ENCODE peak calls at places on chromosomes 4 and X, in nine cellular contexts. One of them, this sample, is unnamed.

GRCh38 chrX:17023670-17024069 is 77.2 kb downstream of the REPS2 start:
- DNase-seq in posterior cingulate gyrus: no peak
- DNase-seq in NCI-H2171 treated with DMSO at 0.1 percent for 48 hours: no peak
- DNase-seq in hepatic stellate cell: no peak
- DNase-seq in posterior vena cava: no peak
- DNase-seq in tibial artery: no peak
- DNase-seq in AML-193: no peak
- DNase-seq in kidney tubule cell: no peak
- DNase-seq in ELR: no peak
- DNase-seq in this sample: no peak

GRCh38 chr4:185738038-185738552 is 73.9 kb downstream of the SORBS2 start:
- DNase-seq in posterior cingulate gyrus: no peak
- DNase-seq in NCI-H2171 treated with DMSO at 0.1 percent for 48 hours: no peak
- DNase-seq in hepatic stellate cell: peak; percentile 63
- DNase-seq in posterior vena cava: no peak
- DNase-seq in tibial artery: no peak
- DNase-seq in AML-193: peak; percentile 6
- DNase-seq in kidney tubule cell: no peak
- DNase-seq in ELR: no peak
- DNase-seq in this sample: no peak

GRCh38 chrX:12411831-12412230 is 273.6 kb downstream of the FRMPD4 start:
- DNase-seq in posterior cingulate gyrus: no peak
- DNase-seq in NCI-H2171 treated with DMSO at 0.1 percent for 48 hours: no peak
- DNase-seq in hepatic stellate cell: no peak
- DNase-seq in posterior vena cava: no peak
- DNase-seq in tibial artery: no peak
- DNase-seq in AML-193: no peak
- DNase-seq in kidney tubule cell: no peak
- DNase-seq in ELR: peak; percentile 56
- DNase-seq in this sample: no peak

GRCh38 chr4:83217721-83218522 is 66.7 kb downstream of the COQ2 start:
- DNase-seq in posterior cingulate gyrus: no peak
- DNase-seq in NCI-H2171 treated with DMSO at 0.1 percent for 48 hours: no peak
- DNase-seq in hepatic stellate cell: no peak
- DNase-seq in posterior vena cava: no peak
- DNase-seq in tibial artery: no peak
- DNase-seq in AML-193: peak; percentile 74
- DNase-seq in kidney tubule cell: peak; percentile 20
- DNase-seq in ELR: peak; percentile 6
- DNase-seq in this sample: no peak

GRCh38 chrX:153226344-153227190 is 47.5 kb downstream of the MAGEA1 start:
- DNase-seq in posterior cingulate gyrus: no peak
- DNase-seq in NCI-H2171 treated with DMSO at 0.1 percent for 48 hours: no peak
- DNase-seq in hepatic stellate cell: no peak
- DNase-seq in posterior vena cava: no peak
- DNase-seq in tibial artery: peak; percentile 19
- DNase-seq in AML-193: no peak
- DNase-seq in kidney tubule cell: peak; percentile 73
- DNase-seq in ELR: peak; percentile 80
- DNase-seq in this sample: peak; percentile 27

GRCh38 chr4:166128452-166128851 is 255.4 kb downstream of the TLL1 start:
- DNase-seq in posterior cingulate gyrus: no peak
- DNase-seq in NCI-H2171 treated with DMSO at 0.1 percent for 48 hours: no peak
- DNase-seq in hepatic stellate cell: no peak
- DNase-seq in posterior vena cava: no peak
- DNase-seq in tibial artery: no peak
- DNase-seq in AML-193: no peak
- DNase-seq in kidney tubule cell: peak; percentile 6
- DNase-seq in ELR: peak; percentile 64
- DNase-seq in this sample: no peak

GRCh38 chr4:180967936-180968335 is 1275.3 kb upstream of the TENM3 start:
- DNase-seq in posterior cingulate gyrus: no peak
- DNase-seq in NCI-H2171 treated with DMSO at 0.1 percent for 48 hours: no peak
- DNase-seq in hepatic stellate cell: no peak
- DNase-seq in posterior vena cava: no peak
- DNase-seq in tibial artery: no peak
- DNase-seq in AML-193: no peak
- DNase-seq in kidney tubule cell: peak; percentile 56
- DNase-seq in ELR: no peak
- DNase-seq in this sample: no peak

GRCh38 chr4:175309041-175309440 is 390.9 kb downstream of the ADAM29 start:
- DNase-seq in posterior cingulate gyrus: no peak
- DNase-seq in NCI-H2171 treated with DMSO at 0.1 percent for 48 hours: no peak
- DNase-seq in hepatic stellate cell: no peak
- DNase-seq in posterior vena cava: no peak
- DNase-seq in tibial artery: no peak
- DNase-seq in AML-193: no peak
- DNase-seq in kidney tubule cell: peak; percentile 58
- DNase-seq in ELR: no peak
- DNase-seq in this sample: no peak

GRCh38 chrX:2672084-2672483 is 19.0 kb upstream of the CD99 start:
- DNase-seq in posterior cingulate gyrus: no peak
- DNase-seq in NCI-H2171 treated with DMSO at 0.1 percent for 48 hours: no peak
- DNase-seq in hepatic stellate cell: no peak
- DNase-seq in posterior vena cava: peak; percentile 0
- DNase-seq in tibial artery: no peak
- DNase-seq in AML-193: no peak
- DNase-seq in kidney tubule cell: no peak
- DNase-seq in ELR: no peak
- DNase-seq in this sample: no peak

GRCh38 chr4:77821775-77822174 is 2.6 kb upstream of the CNOT6L start:
- DNase-seq in posterior cingulate gyrus: no peak
- DNase-seq in NCI-H2171 treated with DMSO at 0.1 percent for 48 hours: no peak
- DNase-seq in hepatic stellate cell: no peak
- DNase-seq in posterior vena cava: no peak
- DNase-seq in tibial artery: no peak
- DNase-seq in AML-193: no peak
- DNase-seq in kidney tubule cell: no peak
- DNase-seq in ELR: peak; percentile 20
- DNase-seq in this sample: no peak

GRCh38 chrX:110394653-110395052 is 36.0 kb downstream of the RTL9 start:
- DNase-seq in posterior cingulate gyrus: no peak
- DNase-seq in NCI-H2171 treated with DMSO at 0.1 percent for 48 hours: no peak
- DNase-seq in hepatic stellate cell: peak; percentile 44
- DNase-seq in posterior vena cava: no peak
- DNase-seq in tibial artery: no peak
- DNase-seq in AML-193: no peak
- DNase-seq in kidney tubule cell: peak; percentile 84
- DNase-seq in ELR: peak; percentile 87
- DNase-seq in this sample: peak; percentile 68

GRCh38 chr4:183426507-183426906 is 17.9 kb upstream of the CDKN2AIP start:
- DNase-seq in posterior cingulate gyrus: no peak
- DNase-seq in NCI-H2171 treated with DMSO at 0.1 percent for 48 hours: no peak
- DNase-seq in hepatic stellate cell: no peak
- DNase-seq in posterior vena cava: no peak
- DNase-seq in tibial artery: no peak
- DNase-seq in AML-193: no peak
- DNase-seq in kidney tubule cell: no peak
- DNase-seq in ELR: no peak
- DNase-seq in this sample: no peak

GRCh38 chr4:105677689-105678088 is 30.8 kb downstream of the INTS12 start:
- DNase-seq in posterior cingulate gyrus: no peak
- DNase-seq in NCI-H2171 treated with DMSO at 0.1 percent for 48 hours: no peak
- DNase-seq in hepatic stellate cell: no peak
- DNase-seq in posterior vena cava: no peak
- DNase-seq in tibial artery: no peak
- DNase-seq in AML-193: no peak
- DNase-seq in kidney tubule cell: peak; percentile 16
- DNase-seq in ELR: no peak
- DNase-seq in this sample: no peak

GRCh38 chr4:54378461-54378860 is 149.4 kb downstream of the PDGFRA start:
- DNase-seq in posterior cingulate gyrus: no peak
- DNase-seq in NCI-H2171 treated with DMSO at 0.1 percent for 48 hours: no peak
- DNase-seq in hepatic stellate cell: no peak
- DNase-seq in posterior vena cava: no peak
- DNase-seq in tibial artery: no peak
- DNase-seq in AML-193: no peak
- DNase-seq in kidney tubule cell: no peak
- DNase-seq in ELR: peak; percentile 32
- DNase-seq in this sample: no peak

GRCh38 chr4:40685300-40685699 is 55.6 kb upstream of the RBM47 start:
- DNase-seq in posterior cingulate gyrus: no peak
- DNase-seq in NCI-H2171 treated with DMSO at 0.1 percent for 48 hours: no peak
- DNase-seq in hepatic stellate cell: no peak
- DNase-seq in posterior vena cava: no peak
- DNase-seq in tibial artery: no peak
- DNase-seq in AML-193: no peak
- DNase-seq in kidney tubule cell: peak; percentile 61
- DNase-seq in ELR: peak; percentile 70
- DNase-seq in this sample: no peak

GRCh38 chr4:113784497-113785254 is 23.1 kb upstream of the CAMK2D start:
- DNase-seq in posterior cingulate gyrus: no peak
- DNase-seq in NCI-H2171 treated with DMSO at 0.1 percent for 48 hours: no peak
- DNase-seq in hepatic stellate cell: peak; percentile 72
- DNase-seq in posterior vena cava: no peak
- DNase-seq in tibial artery: no peak
- DNase-seq in AML-193: peak; percentile 84
- DNase-seq in kidney tubule cell: peak; percentile 94
- DNase-seq in ELR: peak; percentile 94
- DNase-seq in this sample: peak; percentile 74

GRCh38 chr4:139950568-139950967 is 203.4 kb downstream of the MAML3 start:
- DNase-seq in posterior cingulate gyrus: no peak
- DNase-seq in NCI-H2171 treated with DMSO at 0.1 percent for 48 hours: no peak
- DNase-seq in hepatic stellate cell: no peak
- DNase-seq in posterior vena cava: no peak
- DNase-seq in tibial artery: no peak
- DNase-seq in AML-193: no peak
- DNase-seq in kidney tubule cell: no peak
- DNase-seq in ELR: peak; percentile 21
- DNase-seq in this sample: no peak

GRCh38 chrX:116961872-116962582 is 499.3 kb upstream of the CT83 start:
- DNase-seq in posterior cingulate gyrus: no peak
- DNase-seq in NCI-H2171 treated with DMSO at 0.1 percent for 48 hours: no peak
- DNase-seq in hepatic stellate cell: no peak
- DNase-seq in posterior vena cava: no peak
- DNase-seq in tibial artery: no peak
- DNase-seq in AML-193: no peak
- DNase-seq in kidney tubule cell: peak; percentile 6
- DNase-seq in ELR: peak; percentile 24
- DNase-seq in this sample: no peak

GRCh38 chr4:139553751-139554670 is 2.0 kb downstream of the SETD7 start:
- DNase-seq in posterior cingulate gyrus: no peak
- DNase-seq in NCI-H2171 treated with DMSO at 0.1 percent for 48 hours: no peak
- DNase-seq in hepatic stellate cell: no peak
- DNase-seq in posterior vena cava: no peak
- DNase-seq in tibial artery: no peak
- DNase-seq in AML-193: no peak
- DNase-seq in kidney tubule cell: no peak
- DNase-seq in ELR: no peak
- DNase-seq in this sample: no peak

GRCh38 chr4:74157743-74158560 is at the start of gene MTHFD2L:
- DNase-seq in posterior cingulate gyrus: peak; percentile 90
- DNase-seq in NCI-H2171 treated with DMSO at 0.1 percent for 48 hours: peak; percentile 66
- DNase-seq in hepatic stellate cell: peak; percentile 94
- DNase-seq in posterior vena cava: peak; percentile 98
- DNase-seq in tibial artery: peak; percentile 91
- DNase-seq in AML-193: peak; percentile 88
- DNase-seq in kidney tubule cell: peak; percentile 98
- DNase-seq in ELR: peak; percentile 96
- DNase-seq in this sample: peak; percentile 88

GRCh38 chr4:94305468-94306225 is 37.0 kb downstream of the HPGDS start:
- DNase-seq in posterior cingulate gyrus: no peak
- DNase-seq in NCI-H2171 treated with DMSO at 0.1 percent for 48 hours: no peak
- DNase-seq in hepatic stellate cell: no peak
- DNase-seq in posterior vena cava: no peak
- DNase-seq in tibial artery: no peak
- DNase-seq in AML-193: no peak
- DNase-seq in kidney tubule cell: peak; percentile 54
- DNase-seq in ELR: no peak
- DNase-seq in this sample: no peak

GRCh38 chr4:57426779-57427395 is 316.7 kb upstream of the IGFBP7 start:
- DNase-seq in posterior cingulate gyrus: peak; percentile 81
- DNase-seq in NCI-H2171 treated with DMSO at 0.1 percent for 48 hours: peak; percentile 32
- DNase-seq in hepatic stellate cell: peak; percentile 44
- DNase-seq in posterior vena cava: peak; percentile 90
- DNase-seq in tibial artery: peak; percentile 48
- DNase-seq in AML-193: peak; percentile 50
- DNase-seq in kidney tubule cell: peak; percentile 76
- DNase-seq in ELR: peak; percentile 74
- DNase-seq in this sample: peak; percentile 50

GRCh38 chr4:112973897-112974296 is 75.6 kb upstream of the ANK2 start:
- DNase-seq in posterior cingulate gyrus: no peak
- DNase-seq in NCI-H2171 treated with DMSO at 0.1 percent for 48 hours: peak; percentile 70
- DNase-seq in hepatic stellate cell: no peak
- DNase-seq in posterior vena cava: no peak
- DNase-seq in tibial artery: no peak
- DNase-seq in AML-193: no peak
- DNase-seq in kidney tubule cell: no peak
- DNase-seq in ELR: no peak
- DNase-seq in this sample: no peak

GRCh38 chr4:184647391-184648101 is 1.7 kb downstream of the CASP3 start:
- DNase-seq in posterior cingulate gyrus: no peak
- DNase-seq in NCI-H2171 treated with DMSO at 0.1 percent for 48 hours: no peak
- DNase-seq in hepatic stellate cell: peak; percentile 20
- DNase-seq in posterior vena cava: no peak
- DNase-seq in tibial artery: no peak
- DNase-seq in AML-193: no peak
- DNase-seq in kidney tubule cell: peak; percentile 24
- DNase-seq in ELR: peak; percentile 61
- DNase-seq in this sample: no peak

GRCh38 chr4:154998284-154998683 is 210.2 kb upstream of the NPY2R start:
- DNase-seq in posterior cingulate gyrus: no peak
- DNase-seq in NCI-H2171 treated with DMSO at 0.1 percent for 48 hours: no peak
- DNase-seq in hepatic stellate cell: no peak
- DNase-seq in posterior vena cava: no peak
- DNase-seq in tibial artery: no peak
- DNase-seq in AML-193: no peak
- DNase-seq in kidney tubule cell: no peak
- DNase-seq in ELR: peak; percentile 62
- DNase-seq in this sample: no peak

GRCh38 chrX:56802921-56803848 is 74.1 kb downstream of the NBDY start:
- DNase-seq in posterior cingulate gyrus: peak; percentile 77
- DNase-seq in NCI-H2171 treated with DMSO at 0.1 percent for 48 hours: no peak
- DNase-seq in hepatic stellate cell: peak; percentile 62
- DNase-seq in posterior vena cava: peak; percentile 92
- DNase-seq in tibial artery: peak; percentile 29
- DNase-seq in AML-193: no peak
- DNase-seq in kidney tubule cell: peak; percentile 76
- DNase-seq in ELR: no peak
- DNase-seq in this sample: no peak

GRCh38 chr4:8308856-8309771 is 39.6 kb downstream of the HTRA3 start:
- DNase-seq in posterior cingulate gyrus: no peak
- DNase-seq in NCI-H2171 treated with DMSO at 0.1 percent for 48 hours: no peak
- DNase-seq in hepatic stellate cell: no peak
- DNase-seq in posterior vena cava: peak; percentile 89
- DNase-seq in tibial artery: peak; percentile 73
- DNase-seq in AML-193: no peak
- DNase-seq in kidney tubule cell: no peak
- DNase-seq in ELR: no peak
- DNase-seq in this sample: no peak

GRCh38 chrX:69229436-69229835 is 64.2 kb upstream of the PJA1 start:
- DNase-seq in posterior cingulate gyrus: no peak
- DNase-seq in NCI-H2171 treated with DMSO at 0.1 percent for 48 hours: no peak
- DNase-seq in hepatic stellate cell: peak; percentile 80
- DNase-seq in posterior vena cava: no peak
- DNase-seq in tibial artery: no peak
- DNase-seq in AML-193: no peak
- DNase-seq in kidney tubule cell: peak; percentile 85
- DNase-seq in ELR: peak; percentile 79
- DNase-seq in this sample: no peak

GRCh38 chr4:101977096-101977495 is 186.6 kb downstream of the BANK1 start:
- DNase-seq in posterior cingulate gyrus: peak; percentile 7
- DNase-seq in NCI-H2171 treated with DMSO at 0.1 percent for 48 hours: peak; percentile 34
- DNase-seq in hepatic stellate cell: no peak
- DNase-seq in posterior vena cava: peak; percentile 76
- DNase-seq in tibial artery: peak; percentile 21
- DNase-seq in AML-193: no peak
- DNase-seq in kidney tubule cell: peak; percentile 95
- DNase-seq in ELR: peak; percentile 96
- DNase-seq in this sample: peak; percentile 94

GRCh38 chrX:32155044-32155638 is 1056.2 kb downstream of the DMD start:
- DNase-seq in posterior cingulate gyrus: peak; percentile 17
- DNase-seq in NCI-H2171 treated with DMSO at 0.1 percent for 48 hours: no peak
- DNase-seq in hepatic stellate cell: no peak
- DNase-seq in posterior vena cava: no peak
- DNase-seq in tibial artery: no peak
- DNase-seq in AML-193: no peak
- DNase-seq in kidney tubule cell: no peak
- DNase-seq in ELR: no peak
- DNase-seq in this sample: no peak

GRCh38 chr4:89371614-89372013 is 64.0 kb upstream of the GPRIN3 start:
- DNase-seq in posterior cingulate gyrus: no peak
- DNase-seq in NCI-H2171 treated with DMSO at 0.1 percent for 48 hours: no peak
- DNase-seq in hepatic stellate cell: no peak
- DNase-seq in posterior vena cava: no peak
- DNase-seq in tibial artery: no peak
- DNase-seq in AML-193: no peak
- DNase-seq in kidney tubule cell: no peak
- DNase-seq in ELR: no peak
- DNase-seq in this sample: no peak

This sample was measured in HFF-Myc.